ENCODE peak calls at places on chromosome 13, in nine cellular contexts. P is non-pigmented ciliary epithelial cell; T is HS-27A; E is COR-L47; G is esophagus squamous epithelium; F is stimulated activated CD4-positive, alpha-beta T cell treated with anti-CD3 and anti-CD28 coated beads, Interleukin-15, amount 100 ng/mL, for 24 hours; A is neural crest cell; C is pons; B is fibroblast of lung. W is an unnamed sample.

GRCh38 chr13:44068737-44069136 is 189.0 kb downstream of the LACC1 start:
- DNase-seq in F (no peak), C (no peak), B (peak), T (peak), A (no peak), P (peak), G (no peak), E (no peak), W (no peak)

GRCh38 chr13:66344770-66345367 is 885.3 kb downstream of the PCDH9 start:
- DNase-seq in A (no peak), E (no peak), C (peak), G (no peak), P (no peak), B (peak), T (no peak), F (no peak), W (no peak)

GRCh38 chr13:91017031-91017668 is 330.3 kb upstream of the MIR17HG start:
- DNase-seq in P (peak), G (no peak), T (peak), C (peak), E (peak), B (peak), F (peak), A (peak), W (no peak)

GRCh38 chr13:78978381-78978998 is 319.5 kb upstream of the OBI1 start:
- DNase-seq in B (peak), P (peak), E (peak), G (peak), A (peak), C (peak), F (peak), T (no peak), W (no peak)

GRCh38 chr13:104011505-104012270 is 945.5 kb upstream of the SLC10A2 start:
- DNase-seq in T (no peak), A (no peak), G (no peak), E (no peak), F (no peak), C (no peak), P (no peak), B (no peak), W (no peak)

GRCh38 chr13:50589651-50590054 is 253.8 kb downstream of the DLEU7 start:
- DNase-seq in C (no peak), B (peak), T (no peak), E (no peak), A (no peak), G (no peak), F (no peak), P (peak), W (no peak)

GRCh38 chr13:47457631-47458030 is 543.4 kb downstream of the SUCLA2 start:
- DNase-seq in E (no peak), F (no peak), A (no peak), T (no peak), P (no peak), C (no peak), B (peak), G (no peak), W (no peak)

GRCh38 chr13:51034906-51035305 is 76.2 kb downstream of the C13orf42 start:
- DNase-seq in A (no peak), G (no peak), C (no peak), B (no peak), T (no peak), E (no peak), P (no peak), F (no peak), W (no peak)

GRCh38 chr13:45623516-45624090 is 8.1 kb upstream of the ERICH6B start:
- DNase-seq in E (no peak), B (peak), P (no peak), C (no peak), A (no peak), G (no peak), T (no peak), F (no peak), W (no peak)

GRCh38 chr13:111792956-111793355 is 274.0 kb upstream of the SOX1 start:
- DNase-seq in A (no peak), F (no peak), B (no peak), T (no peak), P (no peak), E (no peak), C (no peak), G (no peak), W (no peak)

GRCh38 chr13:111031531-111031961 is 83.6 kb upstream of the ARHGEF7 start:
- DNase-seq in A (no peak), C (no peak), F (peak), E (no peak), G (no peak), P (no peak), B (peak), T (peak), W (peak)

GRCh38 chr13:67619987-67620386 is 389.9 kb upstream of the PCDH9 start:
- DNase-seq in F (no peak), T (no peak), B (peak), P (peak), C (no peak), G (no peak), A (no peak), E (no peak), W (no peak)

W was measured in activated effector memory CD4-positive, alpha-beta T cell treated with anti-CD3 and anti-CD28 coated beads, Interleukin-2, amount 50 U/mL, for 16 hours.